ENCODE peak calls at places on chromosomes 12 and 14, in nine cellular contexts. One of them, this sample, is unnamed.

GRCh38 chr14:50805396-50805795 is 25.6 kb downstream of the NIN start:
- DNase-seq in GM03348: no peak
- DNase-seq in WTC11: no peak
- DNase-seq in NCI-H1048: no peak
- DNase-seq in lung: no peak
- DNase-seq in iPS-NIHi11: no peak
- DNase-seq in WERI-Rb-1: no peak
- DNase-seq in CD8-positive, alpha-beta T cell: no peak
- DNase-seq in activated CD8-positive, alpha-beta memory T cell treated with anti-CD3 and anti-CD28 coated beads for 1 hour: no peak
- DNase-seq in this sample: no peak

GRCh38 chr14:73757876-73758391 is 43.8 kb upstream of the PNMA1 start:
- DNase-seq in GM03348: no peak
- DNase-seq in WTC11: no peak
- DNase-seq in NCI-H1048: no peak
- DNase-seq in lung: no peak
- DNase-seq in iPS-NIHi11: no peak
- DNase-seq in WERI-Rb-1: no peak
- DNase-seq in CD8-positive, alpha-beta T cell: no peak
- DNase-seq in activated CD8-positive, alpha-beta memory T cell treated with anti-CD3 and anti-CD28 coated beads for 1 hour: no peak
- DNase-seq in this sample: no peak

GRCh38 chr14:73785336-73785833 is 66.2 kb upstream of the PTGR2 start:
- DNase-seq in GM03348: peak
- DNase-seq in WTC11: no peak
- DNase-seq in NCI-H1048: no peak
- DNase-seq in lung: no peak
- DNase-seq in iPS-NIHi11: no peak
- DNase-seq in WERI-Rb-1: peak
- DNase-seq in CD8-positive, alpha-beta T cell: peak
- DNase-seq in activated CD8-positive, alpha-beta memory T cell treated with anti-CD3 and anti-CD28 coated beads for 1 hour: no peak
- DNase-seq in this sample: no peak

GRCh38 chr14:32230695-32231280 is 27.7 kb upstream of the RNU6-8 start:
- DNase-seq in GM03348: peak
- DNase-seq in WTC11: no peak
- DNase-seq in NCI-H1048: no peak
- DNase-seq in lung: no peak
- DNase-seq in iPS-NIHi11: no peak
- DNase-seq in WERI-Rb-1: no peak
- DNase-seq in CD8-positive, alpha-beta T cell: no peak
- DNase-seq in activated CD8-positive, alpha-beta memory T cell treated with anti-CD3 and anti-CD28 coated beads for 1 hour: no peak
- DNase-seq in this sample: no peak

GRCh38 chr14:81454572-81455218 is 54.6 kb upstream of the STON2 start:
- DNase-seq in GM03348: no peak
- DNase-seq in WTC11: no peak
- DNase-seq in NCI-H1048: no peak
- DNase-seq in lung: no peak
- DNase-seq in iPS-NIHi11: no peak
- DNase-seq in WERI-Rb-1: no peak
- DNase-seq in CD8-positive, alpha-beta T cell: no peak
- DNase-seq in activated CD8-positive, alpha-beta memory T cell treated with anti-CD3 and anti-CD28 coated beads for 1 hour: no peak
- DNase-seq in this sample: no peak

GRCh38 chr12:132302466-132303358 is 26.7 kb downstream of the GALNT9 start:
- DNase-seq in GM03348: no peak
- DNase-seq in WTC11: no peak
- DNase-seq in NCI-H1048: no peak
- DNase-seq in lung: no peak
- DNase-seq in iPS-NIHi11: no peak
- DNase-seq in WERI-Rb-1: no peak
- DNase-seq in CD8-positive, alpha-beta T cell: no peak
- DNase-seq in activated CD8-positive, alpha-beta memory T cell treated with anti-CD3 and anti-CD28 coated beads for 1 hour: no peak
- DNase-seq in this sample: no peak

GRCh38 chr12:2395352-2395977 is 342.7 kb downstream of the CACNA1C start:
- DNase-seq in GM03348: peak
- DNase-seq in WTC11: peak
- DNase-seq in NCI-H1048: peak
- DNase-seq in lung: peak
- DNase-seq in iPS-NIHi11: peak
- DNase-seq in WERI-Rb-1: peak
- DNase-seq in CD8-positive, alpha-beta T cell: peak
- DNase-seq in activated CD8-positive, alpha-beta memory T cell treated with anti-CD3 and anti-CD28 coated beads for 1 hour: peak
- DNase-seq in this sample: peak

GRCh38 chr12:13798162-13798561 is 183.2 kb downstream of the GRIN2B start:
- DNase-seq in GM03348: no peak
- DNase-seq in WTC11: no peak
- DNase-seq in NCI-H1048: no peak
- DNase-seq in lung: no peak
- DNase-seq in iPS-NIHi11: no peak
- DNase-seq in WERI-Rb-1: no peak
- DNase-seq in CD8-positive, alpha-beta T cell: no peak
- DNase-seq in activated CD8-positive, alpha-beta memory T cell treated with anti-CD3 and anti-CD28 coated beads for 1 hour: no peak
- DNase-seq in this sample: no peak

GRCh38 chr12:110223777-110224378 is 57.2 kb upstream of the ATP2A2 start:
- DNase-seq in GM03348: no peak
- DNase-seq in WTC11: no peak
- DNase-seq in NCI-H1048: no peak
- DNase-seq in lung: no peak
- DNase-seq in iPS-NIHi11: no peak
- DNase-seq in WERI-Rb-1: no peak
- DNase-seq in CD8-positive, alpha-beta T cell: no peak
- DNase-seq in activated CD8-positive, alpha-beta memory T cell treated with anti-CD3 and anti-CD28 coated beads for 1 hour: no peak
- DNase-seq in this sample: no peak

GRCh38 chr12:60201891-60202290 is 606.1 kb downstream of the SLC16A7 start:
- DNase-seq in GM03348: no peak
- DNase-seq in WTC11: no peak
- DNase-seq in NCI-H1048: no peak
- DNase-seq in lung: no peak
- DNase-seq in iPS-NIHi11: no peak
- DNase-seq in WERI-Rb-1: no peak
- DNase-seq in CD8-positive, alpha-beta T cell: no peak
- DNase-seq in activated CD8-positive, alpha-beta memory T cell treated with anti-CD3 and anti-CD28 coated beads for 1 hour: no peak
- DNase-seq in this sample: no peak

GRCh38 chr12:54723653-54724256 is 75.6 kb upstream of the DCD start:
- DNase-seq in GM03348: peak
- DNase-seq in WTC11: no peak
- DNase-seq in NCI-H1048: no peak
- DNase-seq in lung: no peak
- DNase-seq in iPS-NIHi11: peak
- DNase-seq in WERI-Rb-1: no peak
- DNase-seq in CD8-positive, alpha-beta T cell: peak
- DNase-seq in activated CD8-positive, alpha-beta memory T cell treated with anti-CD3 and anti-CD28 coated beads for 1 hour: no peak
- DNase-seq in this sample: peak

GRCh38 chr14:94066089-94066676 is 14.8 kb downstream of the DDX24 start:
- DNase-seq in GM03348: no peak
- DNase-seq in WTC11: no peak
- DNase-seq in NCI-H1048: no peak
- DNase-seq in lung: no peak
- DNase-seq in iPS-NIHi11: no peak
- DNase-seq in WERI-Rb-1: no peak
- DNase-seq in CD8-positive, alpha-beta T cell: no peak
- DNase-seq in activated CD8-positive, alpha-beta memory T cell treated with anti-CD3 and anti-CD28 coated beads for 1 hour: no peak
- DNase-seq in this sample: no peak

GRCh38 chr12:42504049-42504448 is 85.5 kb downstream of the PRICKLE1 start:
- DNase-seq in GM03348: no peak
- DNase-seq in WTC11: no peak
- DNase-seq in NCI-H1048: no peak
- DNase-seq in lung: no peak
- DNase-seq in iPS-NIHi11: no peak
- DNase-seq in WERI-Rb-1: no peak
- DNase-seq in CD8-positive, alpha-beta T cell: no peak
- DNase-seq in activated CD8-positive, alpha-beta memory T cell treated with anti-CD3 and anti-CD28 coated beads for 1 hour: no peak
- DNase-seq in this sample: no peak

GRCh38 chr12:6161124-6161882 is 36.8 kb upstream of the VWF start:
- DNase-seq in GM03348: peak
- DNase-seq in WTC11: no peak
- DNase-seq in NCI-H1048: no peak
- DNase-seq in lung: no peak
- DNase-seq in iPS-NIHi11: no peak
- DNase-seq in WERI-Rb-1: no peak
- DNase-seq in CD8-positive, alpha-beta T cell: no peak
- DNase-seq in activated CD8-positive, alpha-beta memory T cell treated with anti-CD3 and anti-CD28 coated beads for 1 hour: no peak
- DNase-seq in this sample: no peak

GRCh38 chr12:50647479-50647878 is 116.4 kb upstream of the ATF1 start:
- DNase-seq in GM03348: peak
- DNase-seq in WTC11: no peak
- DNase-seq in NCI-H1048: no peak
- DNase-seq in lung: no peak
- DNase-seq in iPS-NIHi11: peak
- DNase-seq in WERI-Rb-1: no peak
- DNase-seq in CD8-positive, alpha-beta T cell: no peak
- DNase-seq in activated CD8-positive, alpha-beta memory T cell treated with anti-CD3 and anti-CD28 coated beads for 1 hour: no peak
- DNase-seq in this sample: no peak

GRCh38 chr14:68779761-68780323 is 13.0 kb downstream of the ZFP36L1 start:
- DNase-seq in GM03348: peak
- DNase-seq in WTC11: no peak
- DNase-seq in NCI-H1048: no peak
- DNase-seq in lung: no peak
- DNase-seq in iPS-NIHi11: no peak
- DNase-seq in WERI-Rb-1: no peak
- DNase-seq in CD8-positive, alpha-beta T cell: peak
- DNase-seq in activated CD8-positive, alpha-beta memory T cell treated with anti-CD3 and anti-CD28 coated beads for 1 hour: no peak
- DNase-seq in this sample: peak

GRCh38 chr12:131012279-131013069 is 58.8 kb downstream of the ADGRD1 start:
- DNase-seq in GM03348: no peak
- DNase-seq in WTC11: no peak
- DNase-seq in NCI-H1048: no peak
- DNase-seq in lung: no peak
- DNase-seq in iPS-NIHi11: no peak
- DNase-seq in WERI-Rb-1: no peak
- DNase-seq in CD8-positive, alpha-beta T cell: no peak
- DNase-seq in activated CD8-positive, alpha-beta memory T cell treated with anti-CD3 and anti-CD28 coated beads for 1 hour: no peak
- DNase-seq in this sample: no peak

GRCh38 chr12:54431911-54432814 is 13.1 kb upstream of the ITGA5 start:
- DNase-seq in GM03348: peak
- DNase-seq in WTC11: peak
- DNase-seq in NCI-H1048: no peak
- DNase-seq in lung: peak
- DNase-seq in iPS-NIHi11: peak
- DNase-seq in WERI-Rb-1: peak
- DNase-seq in CD8-positive, alpha-beta T cell: no peak
- DNase-seq in activated CD8-positive, alpha-beta memory T cell treated with anti-CD3 and anti-CD28 coated beads for 1 hour: no peak
- DNase-seq in this sample: peak

GRCh38 chr12:110937104-110937641 is 16.8 kb upstream of the MYL2 start:
- DNase-seq in GM03348: peak
- DNase-seq in WTC11: peak
- DNase-seq in NCI-H1048: no peak
- DNase-seq in lung: peak
- DNase-seq in iPS-NIHi11: peak
- DNase-seq in WERI-Rb-1: peak
- DNase-seq in CD8-positive, alpha-beta T cell: peak
- DNase-seq in activated CD8-positive, alpha-beta memory T cell treated with anti-CD3 and anti-CD28 coated beads for 1 hour: peak
- DNase-seq in this sample: peak

GRCh38 chr12:30145351-30146017 is 361.7 kb upstream of the TMTC1 start:
- DNase-seq in GM03348: no peak
- DNase-seq in WTC11: no peak
- DNase-seq in NCI-H1048: no peak
- DNase-seq in lung: no peak
- DNase-seq in iPS-NIHi11: no peak
- DNase-seq in WERI-Rb-1: no peak
- DNase-seq in CD8-positive, alpha-beta T cell: no peak
- DNase-seq in activated CD8-positive, alpha-beta memory T cell treated with anti-CD3 and anti-CD28 coated beads for 1 hour: no peak
- DNase-seq in this sample: no peak

GRCh38 chr12:46390304-46390703 is 17.7 kb upstream of the SLC38A2 start:
- DNase-seq in GM03348: no peak
- DNase-seq in WTC11: no peak
- DNase-seq in NCI-H1048: no peak
- DNase-seq in lung: no peak
- DNase-seq in iPS-NIHi11: no peak
- DNase-seq in WERI-Rb-1: no peak
- DNase-seq in CD8-positive, alpha-beta T cell: no peak
- DNase-seq in activated CD8-positive, alpha-beta memory T cell treated with anti-CD3 and anti-CD28 coated beads for 1 hour: no peak
- DNase-seq in this sample: no peak

GRCh38 chr12:27709932-27710591 is 570 bp upstream of the MRPS35 start:
- DNase-seq in GM03348: peak
- DNase-seq in WTC11: no peak
- DNase-seq in NCI-H1048: no peak
- DNase-seq in lung: no peak
- DNase-seq in iPS-NIHi11: no peak
- DNase-seq in WERI-Rb-1: no peak
- DNase-seq in CD8-positive, alpha-beta T cell: no peak
- DNase-seq in activated CD8-positive, alpha-beta memory T cell treated with anti-CD3 and anti-CD28 coated beads for 1 hour: no peak
- DNase-seq in this sample: no peak

GRCh38 chr12:19624401-19624930 is 185.2 kb downstream of the AEBP2 start:
- DNase-seq in GM03348: peak
- DNase-seq in WTC11: no peak
- DNase-seq in NCI-H1048: no peak
- DNase-seq in lung: no peak
- DNase-seq in iPS-NIHi11: no peak
- DNase-seq in WERI-Rb-1: no peak
- DNase-seq in CD8-positive, alpha-beta T cell: no peak
- DNase-seq in activated CD8-positive, alpha-beta memory T cell treated with anti-CD3 and anti-CD28 coated beads for 1 hour: no peak
- DNase-seq in this sample: no peak

GRCh38 chr12:115375188-115375991 is 691.4 kb upstream of the TBX3 start:
- DNase-seq in GM03348: peak
- DNase-seq in WTC11: no peak
- DNase-seq in NCI-H1048: no peak
- DNase-seq in lung: no peak
- DNase-seq in iPS-NIHi11: no peak
- DNase-seq in WERI-Rb-1: no peak
- DNase-seq in CD8-positive, alpha-beta T cell: no peak
- DNase-seq in activated CD8-positive, alpha-beta memory T cell treated with anti-CD3 and anti-CD28 coated beads for 1 hour: no peak
- DNase-seq in this sample: no peak

GRCh38 chr12:116148844-116149243 is 128.6 kb downstream of the MED13L start:
- DNase-seq in GM03348: no peak
- DNase-seq in WTC11: no peak
- DNase-seq in NCI-H1048: no peak
- DNase-seq in lung: no peak
- DNase-seq in iPS-NIHi11: no peak
- DNase-seq in WERI-Rb-1: no peak
- DNase-seq in CD8-positive, alpha-beta T cell: no peak
- DNase-seq in activated CD8-positive, alpha-beta memory T cell treated with anti-CD3 and anti-CD28 coated beads for 1 hour: no peak
- DNase-seq in this sample: no peak

GRCh38 chr12:34303091-34303870 is 281.0 kb downstream of the ALG10 start:
- DNase-seq in GM03348: no peak
- DNase-seq in WTC11: no peak
- DNase-seq in NCI-H1048: no peak
- DNase-seq in lung: no peak
- DNase-seq in iPS-NIHi11: no peak
- DNase-seq in WERI-Rb-1: no peak
- DNase-seq in CD8-positive, alpha-beta T cell: no peak
- DNase-seq in activated CD8-positive, alpha-beta memory T cell treated with anti-CD3 and anti-CD28 coated beads for 1 hour: no peak
- DNase-seq in this sample: no peak

GRCh38 chr12:97752129-97752528 is 289.5 kb downstream of the RMST start:
- DNase-seq in GM03348: no peak
- DNase-seq in WTC11: no peak
- DNase-seq in NCI-H1048: no peak
- DNase-seq in lung: no peak
- DNase-seq in iPS-NIHi11: no peak
- DNase-seq in WERI-Rb-1: no peak
- DNase-seq in CD8-positive, alpha-beta T cell: no peak
- DNase-seq in activated CD8-positive, alpha-beta memory T cell treated with anti-CD3 and anti-CD28 coated beads for 1 hour: no peak
- DNase-seq in this sample: no peak

GRCh38 chr12:45637706-45638105 is 91.8 kb upstream of the ARID2 start:
- DNase-seq in GM03348: no peak
- DNase-seq in WTC11: no peak
- DNase-seq in NCI-H1048: no peak
- DNase-seq in lung: no peak
- DNase-seq in iPS-NIHi11: no peak
- DNase-seq in WERI-Rb-1: no peak
- DNase-seq in CD8-positive, alpha-beta T cell: no peak
- DNase-seq in activated CD8-positive, alpha-beta memory T cell treated with anti-CD3 and anti-CD28 coated beads for 1 hour: no peak
- DNase-seq in this sample: no peak

GRCh38 chr14:89813485-89814080 is 140.9 kb downstream of the EFCAB11 start:
- DNase-seq in GM03348: peak
- DNase-seq in WTC11: peak
- DNase-seq in NCI-H1048: no peak
- DNase-seq in lung: no peak
- DNase-seq in iPS-NIHi11: peak
- DNase-seq in WERI-Rb-1: no peak
- DNase-seq in CD8-positive, alpha-beta T cell: no peak
- DNase-seq in activated CD8-positive, alpha-beta memory T cell treated with anti-CD3 and anti-CD28 coated beads for 1 hour: no peak
- DNase-seq in this sample: no peak

GRCh38 chr14:106372870-106373657 is 846.7 kb downstream of the TMEM121 start:
- DNase-seq in GM03348: peak
- DNase-seq in WTC11: peak
- DNase-seq in NCI-H1048: peak
- DNase-seq in lung: peak
- DNase-seq in iPS-NIHi11: peak
- DNase-seq in WERI-Rb-1: peak
- DNase-seq in CD8-positive, alpha-beta T cell: peak
- DNase-seq in activated CD8-positive, alpha-beta memory T cell treated with anti-CD3 and anti-CD28 coated beads for 1 hour: peak
- DNase-seq in this sample: peak

GRCh38 chr12:57214398-57214781 is 2.2 kb upstream of the NXPH4 start:
- DNase-seq in GM03348: peak
- DNase-seq in WTC11: peak
- DNase-seq in NCI-H1048: no peak
- DNase-seq in lung: peak
- DNase-seq in iPS-NIHi11: peak
- DNase-seq in WERI-Rb-1: peak
- DNase-seq in CD8-positive, alpha-beta T cell: peak
- DNase-seq in activated CD8-positive, alpha-beta memory T cell treated with anti-CD3 and anti-CD28 coated beads for 1 hour: peak
- DNase-seq in this sample: peak